ENCODE peak calls at places on chromosomes 4 and X, in four cellular contexts. J is GM12878, V is SK-N-SH, C is H1. H is an unnamed sample.
A peak's percentile ranks its signal among the peaks of the same experiment; 100 is the strongest.

GRCh38 chrX:53471346-53471745 is 37.2 kb upstream of the HSD17B10 start:
- DNase-seq in J (no peak), V (no peak), C (no peak), H (no peak)

GRCh38 chrX:26411045-26411444 is 195.1 kb downstream of the MAGEB5 start:
- DNase-seq in J (no peak), V (no peak), C (no peak), H (no peak)

GRCh38 chrX:115665122-115665521 is 104.1 kb downstream of the PLS3 start:
- DNase-seq in J (no peak), V (no peak), C (no peak), H (no peak)

GRCh38 chrX:109830704-109831206 is 97.7 kb upstream of the ACSL4 start:
- DNase-seq in J (no peak), V (no peak), C (no peak), H (no peak)

GRCh38 chrX:149541521-149542047 is 772 bp downstream of the EOLA1 start:
- DNase-seq in J (no peak), V (no peak), C (no peak), H (no peak)

GRCh38 chrX:22300130-22300529 is 27.4 kb downstream of the CBLL2 start:
- DNase-seq in J (no peak), V (peak; percentile 19), C (no peak), H (peak; percentile 8)

GRCh38 chr4:7933631-7934510 is 5.8 kb downstream of the AFAP1 start:
- DNase-seq in J (no peak), V (peak; percentile 51), C (no peak), H (no peak)

GRCh38 chr4:115781528-115782146 is 668.2 kb upstream of the NDST4 start:
- DNase-seq in J (peak; percentile 25), V (no peak), C (no peak), H (no peak)

GRCh38 chr4:53003959-53004358 is 141.8 kb downstream of the RASL11B start:
- DNase-seq in J (no peak), V (no peak), C (no peak), H (no peak)

GRCh38 chr4:157012781-157013180 is 41.2 kb upstream of the PDGFC start:
- DNase-seq in J (no peak), V (no peak), C (no peak), H (peak; percentile 4)

GRCh38 chr4:30718021-30718888 is 1.9 kb upstream of the PCDH7 start:
- DNase-seq in J (no peak), V (peak; percentile 46), C (no peak), H (no peak)

GRCh38 chrX:19747672-19748610 is 139.5 kb downstream of the SH3KBP1 start:
- DNase-seq in J (no peak), V (no peak), C (no peak), H (no peak)

GRCh38 chr4:96525901-96526300 is 686.0 kb downstream of the PDHA2 start:
- DNase-seq in J (no peak), V (no peak), C (no peak), H (no peak)

GRCh38 chrX:140439455-140439854 is 65.4 kb downstream of the SOX3 start:
- DNase-seq in J (no peak), V (peak; percentile 5), C (peak; percentile 47), H (no peak)

GRCh38 chr4:140046573-140046972 is 107.4 kb downstream of the MAML3 start:
- DNase-seq in J (no peak), V (no peak), C (no peak), H (no peak)

GRCh38 chrX:47101206-47101605 is 23.0 kb downstream of the RGN start:
- DNase-seq in J (no peak), V (no peak), C (no peak), H (no peak)

GRCh38 chr4:183746305-183747229 is 87.5 kb downstream of the TRAPPC11 start:
- DNase-seq in J (peak; percentile 47), V (no peak), C (no peak), H (no peak)

GRCh38 chr4:36734296-36734695 is 452.9 kb downstream of the DTHD1 start:
- DNase-seq in J (no peak), V (no peak), C (no peak), H (no peak)

GRCh38 chr4:119570401-119570800 is 58.2 kb downstream of the PDE5A start:
- DNase-seq in J (no peak), V (no peak), C (no peak), H (no peak)

GRCh38 chr4:101411926-101412325 is 64.6 kb upstream of the PPP3CA start:
- DNase-seq in J (no peak), V (no peak), C (no peak), H (no peak)

GRCh38 chr4:26000274-26000950 is 86.4 kb downstream of the SMIM20 start:
- DNase-seq in J (no peak), V (no peak), C (no peak), H (no peak)

GRCh38 chr4:154164931-154165839 is 326.4 kb downstream of the DCHS2 start:
- DNase-seq in J (peak; percentile 69), V (no peak), C (no peak), H (no peak)

GRCh38 chr4:85928775-85929585 is 430.9 kb downstream of the MAPK10 start:
- DNase-seq in J (peak; percentile 12), V (no peak), C (no peak), H (no peak)

GRCh38 chr4:54036184-54036583 is 28.2 kb downstream of the CHIC2 start:
- DNase-seq in J (no peak), V (no peak), C (no peak), H (no peak)

GRCh38 chr4:81470456-81471327 is 1.0 kb downstream of the RASGEF1B start:
- DNase-seq in J (no peak), V (no peak), C (no peak), H (no peak)

GRCh38 chr4:176492648-176493302 is 173.0 kb downstream of the SPCS3 start:
- DNase-seq in J (peak; percentile 77), V (no peak), C (no peak), H (no peak)

GRCh38 chr4:8260656-8261111 is 8.9 kb upstream of the HTRA3 start:
- DNase-seq in J (no peak), V (peak; percentile 74), C (no peak), H (peak; percentile 38)

GRCh38 chr4:72494156-72494555 is 74.9 kb downstream of the ADAMTS3 start:
- DNase-seq in J (no peak), V (no peak), C (no peak), H (no peak)

GRCh38 chrX:19855700-19856381 is 31.6 kb downstream of the SH3KBP1 start:
- DNase-seq in J (no peak), V (no peak), C (no peak), H (no peak)

GRCh38 chr4:188228279-188228678 is 89.0 kb downstream of the TRIML1 start:
- DNase-seq in J (no peak), V (no peak), C (no peak), H (no peak)

GRCh38 chr4:53563824-53564223 is 27.5 kb downstream of the LNX1 start:
- DNase-seq in J (peak; percentile 24), V (no peak), C (no peak), H (no peak)

GRCh38 chr4:140887467-140887866 is 131.3 kb upstream of the TBC1D9 start:
- DNase-seq in J (no peak), V (no peak), C (no peak), H (no peak)

DNA sequence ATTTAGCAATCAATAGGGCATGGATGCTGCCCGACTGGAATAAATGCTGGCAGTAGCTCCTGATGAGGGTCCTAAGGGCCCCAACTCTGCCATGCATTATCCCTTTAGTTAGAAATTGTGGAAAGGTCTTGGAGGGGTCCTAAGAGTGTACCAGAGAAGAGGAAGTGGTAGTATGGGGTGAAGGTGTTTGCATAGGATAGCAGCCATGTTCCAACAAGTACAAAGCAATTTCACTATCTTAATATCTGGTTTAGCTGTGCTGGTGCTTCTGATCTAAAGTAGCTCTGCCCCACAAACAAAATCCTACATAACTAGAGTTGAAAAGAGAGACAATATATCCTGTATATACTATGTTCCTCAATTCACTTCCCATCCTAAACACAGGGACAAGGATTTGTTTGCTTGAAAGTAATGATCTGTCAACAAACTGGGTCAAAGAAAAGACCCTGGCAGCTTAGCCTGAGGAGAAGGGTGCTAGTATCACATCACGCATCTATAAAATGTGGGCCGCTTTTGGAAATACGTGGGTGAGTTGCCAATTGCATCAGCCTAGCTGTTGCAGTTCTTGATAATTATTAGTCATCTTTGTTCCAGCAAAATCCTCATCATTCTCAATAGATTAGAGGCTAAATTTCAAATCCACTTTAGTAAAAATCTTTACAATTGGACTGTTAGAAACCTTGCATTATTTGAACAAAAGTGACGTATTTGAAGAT is 33.4 kb upstream of the TAPT1 start:
- DNase-seq in J (no peak), V (no peak), C (no peak), H (no peak)
- TF ChIP-seq JUND in J (no peak), V (no peak), C (no peak), H (no peak)

GRCh38 chrX:54540289-54540688 is 10.3 kb downstream of the GNL3L start:
- DNase-seq in J (no peak), V (no peak), C (no peak), H (no peak)
- TF ChIP-seq JUND in J (no peak), V (no peak), C (no peak), H (no peak)

DNA sequence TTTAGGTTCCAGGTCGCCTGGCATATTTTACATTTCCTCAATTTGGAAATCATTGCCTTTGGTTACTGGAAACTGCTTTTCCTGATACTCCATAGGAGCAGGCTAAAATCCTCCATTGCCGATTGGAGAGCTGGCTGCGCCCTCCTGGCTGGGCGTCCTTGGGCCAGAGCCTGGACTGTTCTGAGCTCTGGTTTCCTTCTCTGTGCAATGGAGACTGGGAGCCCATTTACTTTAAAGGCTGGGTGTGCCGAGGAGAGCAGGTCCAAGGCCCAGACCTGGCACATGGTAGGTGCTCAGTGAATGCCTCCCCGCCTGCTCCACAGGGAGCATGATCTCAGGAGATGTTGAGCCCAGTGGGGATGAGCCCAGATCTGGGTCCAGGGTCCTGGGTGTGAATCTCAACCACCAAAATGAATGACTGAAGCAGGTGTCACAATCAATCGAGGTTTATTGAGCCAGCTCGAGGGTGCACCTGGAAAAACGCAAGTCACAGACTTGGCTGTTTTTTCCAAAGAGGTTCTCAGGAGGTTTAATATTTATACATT is 50.0 kb downstream of the EVC start:
- DNase-seq in J (no peak), V (no peak), C (no peak), H (no peak)
- TF ChIP-seq JUND in J (no peak), V (no peak), C (no peak), H (no peak)

GRCh38 chrX:131741103-131741581 is 197.3 kb downstream of the OR13H1 start:
- DNase-seq in J (peak; percentile 87), V (peak; percentile 48), C (no peak), H (no peak)

GRCh38 chrX:131747173-131747572 is 203.3 kb downstream of the OR13H1 start:
- DNase-seq in J (peak; percentile 98), V (peak; percentile 39), C (no peak), H (peak; percentile 91)

GRCh38 chrX:131745942-131746489 is 202.1 kb downstream of the OR13H1 start:
- DNase-seq in J (peak; percentile 56), V (no peak), C (no peak), H (no peak)

DNA sequence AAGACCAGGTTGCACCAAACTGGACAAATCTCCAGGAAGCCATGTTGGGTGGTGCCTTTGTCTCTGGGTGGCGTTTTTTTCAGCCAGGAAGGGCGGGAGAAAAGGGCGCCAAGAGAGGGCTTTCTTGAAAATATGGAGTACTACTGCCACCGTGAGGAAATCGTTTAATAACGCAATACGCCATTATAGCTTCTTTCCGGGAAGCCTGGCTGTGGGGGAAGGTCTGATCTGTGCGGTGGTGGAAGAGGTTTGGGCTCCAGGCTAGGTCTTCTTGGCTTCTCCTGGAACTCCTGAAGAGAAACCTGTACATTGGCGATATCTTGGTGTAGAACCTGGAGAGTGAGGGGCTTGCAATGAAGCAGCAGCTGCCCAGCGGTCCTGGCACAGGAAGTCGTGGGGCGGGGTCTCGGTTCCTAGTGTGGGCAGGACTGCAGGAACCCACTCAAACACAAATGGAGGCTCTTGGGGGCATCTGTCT is 202.7 kb downstream of the OR13H1 start:
- DNase-seq in J (peak; percentile 87), V (peak; percentile 62), C (no peak), H (no peak)
- TF ChIP-seq JUND in J (no peak), V (no peak), C (no peak), H (no peak)